ENCODE peak calls at places on chromosomes 1 and 21, in seven cellular contexts. T, D, P, K, G, I and E are unnamed samples.

GRCh38 chr1:242132446-242132845 is 133.5 kb upstream of the MAP1LC3C start:
- DNase-seq in T (no peak), D (no peak), G (no peak), I (no peak), P (no peak), K (no peak), E (no peak)

GRCh38 chr1:30313176-30313575 is 410.2 kb downstream of the MATN1 start:
- DNase-seq in P (no peak), T (peak; percentile 18), I (no peak), D (no peak), K (peak; percentile 10), G (no peak), E (no peak)

GRCh38 chr1:169207825-169208520 is 101.5 kb downstream of the ATP1B1 start:
- DNase-seq in P (no peak), D (no peak), T (no peak), K (no peak), G (no peak), I (no peak), E (no peak)

GRCh38 chr1:221527886-221528634 is 213.8 kb downstream of the DUSP10 start:
- DNase-seq in P (no peak), G (no peak), D (no peak), K (no peak), T (no peak), I (no peak), E (no peak)

GRCh38 chr1:212459656-212460055 is 26.9 kb downstream of the NENF start:
- DNase-seq in I (no peak), D (no peak), P (no peak), T (no peak), K (no peak), G (no peak), E (no peak)

GRCh38 chr1:22841754-22842370 is 130.8 kb downstream of the LACTBL1 start:
- DNase-seq in P (no peak), T (no peak), K (no peak), I (peak; percentile 57), G (no peak), D (no peak), E (no peak)

GRCh38 chr1:19204665-19205266 is 5.3 kb downstream of the UBR4 start:
- DNase-seq in P (no peak), D (peak; percentile 39), G (no peak), K (no peak), I (no peak), T (no peak), E (no peak)

GRCh38 chr1:170162385-170163226 is 16.8 kb downstream of the NTMT2 start:
- DNase-seq in T (no peak), G (peak; percentile 4), K (no peak), D (peak; percentile 82), I (no peak), P (no peak), E (no peak)

GRCh38 chr1:1000357-1001056 is 610 bp upstream of the HES4 start:
- DNase-seq in D (peak; percentile 86), I (peak; percentile 81), K (peak; percentile 70), P (peak; percentile 84), T (peak; percentile 68), G (peak; percentile 77), E (peak; percentile 80)

GRCh38 chr1:205714190-205714905 is 34.0 kb upstream of the SLC45A3 start:
- DNase-seq in I (no peak), T (no peak), P (no peak), G (no peak), K (no peak), D (no peak), E (no peak)

GRCh38 chr1:67680486-67680885 is 4.5 kb upstream of the GADD45A start:
- DNase-seq in P (no peak), I (no peak), K (no peak), D (no peak), G (no peak), T (no peak), E (no peak)

GRCh38 chr21:28754127-28754611 is 238.5 kb downstream of the LTN1 start:
- DNase-seq in K (no peak), P (no peak), G (peak; percentile 4), D (no peak), T (no peak), I (peak; percentile 46), E (no peak)

GRCh38 chr1:201624741-201625646 is 86.1 kb downstream of the NAV1 start:
- DNase-seq in T (no peak), I (no peak), D (peak; percentile 54), K (no peak), G (no peak), P (peak; percentile 92), E (no peak)

GRCh38 chr1:246161626-246162025 is 345.5 kb downstream of the SMYD3 start:
- DNase-seq in T (no peak), G (no peak), D (peak; percentile 42), K (no peak), I (no peak), P (no peak), E (no peak)

GRCh38 chr1:239056940-239057339 is 329.4 kb upstream of the CHRM3 start:
- DNase-seq in T (no peak), K (no peak), D (no peak), G (no peak), I (no peak), P (no peak), E (no peak)

GRCh38 chr1:3697810-3698209 is 45.5 kb downstream of the TP73 start:
- DNase-seq in I (no peak), K (no peak), P (no peak), D (peak; percentile 19), T (no peak), G (peak; percentile 46), E (no peak)

GRCh38 chr1:13808729-13809131 is 108.7 kb downstream of the PRDM2 start:
- DNase-seq in K (no peak), G (no peak), T (no peak), I (peak; percentile 64), P (no peak), D (peak; percentile 9), E (no peak)

GRCh38 chr1:207579436-207579799 is 65.5 kb upstream of the CR1L start:
- DNase-seq in I (no peak), G (peak; percentile 37), P (peak; percentile 71), D (peak; percentile 72), K (peak; percentile 54), T (peak; percentile 65), E (peak; percentile 53)

GRCh38 chr1:208213786-208214185 is 30.4 kb downstream of the PLXNA2 start:
- DNase-seq in P (no peak), K (no peak), D (no peak), T (no peak), I (no peak), G (no peak), E (no peak)

GRCh38 chr1:112727716-112728115 is 12.6 kb upstream of the PPM1J start:
- DNase-seq in D (peak; percentile 61), K (no peak), G (no peak), P (no peak), I (no peak), T (no peak), E (no peak)